ENCODE peak calls at places on chromosomes 13 and 19, in nine cellular contexts. T is pancreas; P is HCT116; Y is progenitor cell of endocrine pancreas; D is DND-41; H is RWPE1; V is astrocyte of the spinal cord; Q is IMR-90; K is CD4-positive, alpha-beta T cell. J is an unnamed sample.

GRCh38 chr19:53772943-53773342 is 51.2 kb downstream of the NLRP12 start:
- DNase-seq in T (peak), P (peak), Y (peak), D (peak), H (peak), V (peak), Q (peak), K (peak), J (peak)

GRCh38 chr13:94761407-94761806 is 49.1 kb upstream of the SOX21 start:
- DNase-seq in T (no peak), P (no peak), Y (no peak), D (no peak), H (no peak), V (no peak), Q (no peak), K (no peak), J (no peak)

GRCh38 chr13:45928843-45929242 is 77.3 kb upstream of the SIAH3 start:
- DNase-seq in T (no peak), P (no peak), Y (no peak), D (no peak), H (peak), V (no peak), Q (no peak), K (no peak), J (no peak)

GRCh38 chr13:80338781-80339577 is 1.9 kb downstream of the SPRY2 start:
- DNase-seq in T (peak), P (no peak), Y (peak), D (peak), H (peak), V (peak), Q (peak), K (no peak), J (peak)

GRCh38 chr13:100600915-100601314 is 12.3 kb upstream of the GGACT start:
- DNase-seq in T (peak), P (no peak), Y (no peak), D (no peak), H (no peak), V (no peak), Q (no peak), K (no peak), J (no peak)

GRCh38 chr19:19134687-19135158 is 3.6 kb downstream of the TMEM161A start:
- DNase-seq in T (peak), P (no peak), Y (peak), D (peak), H (no peak), V (no peak), Q (no peak), K (peak), J (peak)

GRCh38 chr13:112066624-112067004 is 335 bp upstream of the SOX1 start:
- DNase-seq in T (peak), P (no peak), Y (no peak), D (no peak), H (no peak), V (peak), Q (no peak), K (peak), J (peak)

GRCh38 chr13:39963612-39964011 is 308.1 kb downstream of the COG6 start:
- DNase-seq in T (no peak), P (no peak), Y (no peak), D (no peak), H (no peak), V (no peak), Q (no peak), K (no peak), J (peak)

GRCh38 chr13:101343128-101343787 is 73.0 kb downstream of the NALCN start:
- DNase-seq in T (no peak), P (no peak), Y (no peak), D (no peak), H (no peak), V (no peak), Q (peak), K (no peak), J (no peak)

GRCh38 chr13:111650626-111651025 is 330.2 kb downstream of the TEX29 start:
- DNase-seq in T (no peak), P (no peak), Y (no peak), D (no peak), H (no peak), V (no peak), Q (no peak), K (no peak), J (no peak)

GRCh38 chr13:38173403-38173802 is 176.2 kb upstream of the UFM1 start:
- DNase-seq in T (no peak), P (no peak), Y (no peak), D (no peak), H (no peak), V (no peak), Q (no peak), K (no peak), J (no peak)

GRCh38 chr13:34258646-34259386 is 440.9 kb downstream of the RFC3 start:
- DNase-seq in T (no peak), P (no peak), Y (no peak), D (no peak), H (no peak), V (no peak), Q (no peak), K (no peak), J (no peak)

GRCh38 chr13:113139580-113139979 is 17.0 kb downstream of the F10 start:
- DNase-seq in T (no peak), P (no peak), Y (no peak), D (no peak), H (no peak), V (no peak), Q (no peak), K (no peak), J (no peak)

GRCh38 chr13:49326222-49326917 is 78.6 kb downstream of the CDADC1 start:
- DNase-seq in T (no peak), P (no peak), Y (no peak), D (no peak), H (no peak), V (no peak), Q (no peak), K (no peak), J (no peak)

GRCh38 chr19:34639491-34640085 is 37.4 kb downstream of the SCGB2B2 start:
- DNase-seq in T (peak), P (peak), Y (no peak), D (peak), H (peak), V (peak), Q (peak), K (peak), J (peak)

GRCh38 chr19:14473915-14474578 is 1.1 kb downstream of the PTGER1 start:
- DNase-seq in T (no peak), P (no peak), Y (no peak), D (no peak), H (no peak), V (no peak), Q (no peak), K (no peak), J (no peak)

GRCh38 chr13:91946498-91947070 is 548.2 kb downstream of the GPC5 start:
- DNase-seq in T (no peak), P (no peak), Y (no peak), D (no peak), H (peak), V (peak), Q (peak), K (no peak), J (no peak)

GRCh38 chr19:53195265-53195879 is 2.2 kb upstream of the ZNF665 start:
- DNase-seq in T (peak), P (peak), Y (peak), D (peak), H (peak), V (peak), Q (peak), K (peak), J (peak)

GRCh38 chr19:23098286-23098685 is 18.5 kb upstream of the ZNF730 start:
- DNase-seq in T (no peak), P (no peak), Y (no peak), D (no peak), H (no peak), V (no peak), Q (no peak), K (no peak), J (no peak)

GRCh38 chr13:35524192-35524591 is 47.7 kb upstream of the MAB21L1 start:
- DNase-seq in T (no peak), P (no peak), Y (no peak), D (no peak), H (no peak), V (no peak), Q (no peak), K (no peak), J (no peak)

GRCh38 chr19:48393559-48394330 is at the start of gene GRIN2D:
- DNase-seq in T (no peak), P (no peak), Y (no peak), D (peak), H (no peak), V (peak), Q (peak), K (no peak), J (peak)

GRCh38 chr13:42973581-42973980 is 18.5 kb downstream of the EPSTI1 start:
- DNase-seq in T (no peak), P (no peak), Y (no peak), D (no peak), H (no peak), V (no peak), Q (no peak), K (no peak), J (no peak)

GRCh38 chr13:42968906-42969305 is 23.1 kb downstream of the EPSTI1 start:
- DNase-seq in T (no peak), P (no peak), Y (peak), D (no peak), H (no peak), V (no peak), Q (no peak), K (no peak), J (no peak)

GRCh38 chr13:42971670-42972355 is 20.2 kb downstream of the EPSTI1 start:
- DNase-seq in T (no peak), P (no peak), Y (no peak), D (no peak), H (no peak), V (no peak), Q (peak), K (no peak), J (no peak)

GRCh38 chr13:42969558-42970172 is 22.4 kb downstream of the EPSTI1 start:
- DNase-seq in T (peak), P (peak), Y (peak), D (peak), H (peak), V (peak), Q (peak), K (peak), J (peak)

GRCh38 chr13:42970824-42971669 is 21.0 kb downstream of the EPSTI1 start:
- DNase-seq in T (no peak), P (peak), Y (no peak), D (peak), H (peak), V (peak), Q (peak), K (peak), J (peak)
- TF ChIP-seq CTCF in T (peak), P (peak), Y (peak), D (peak), H (peak), V (peak), Q (peak), K (peak), J (peak)

GRCh38 chr19:3505598-3506383 is at the start of gene FZR1:
- DNase-seq in T (peak), P (peak), Y (peak), D (peak), H (peak), V (peak), Q (peak), K (peak), J (peak)
- TF ChIP-seq CTCF in T (no peak), P (no peak), Y (no peak), D (peak), H (no peak), V (no peak), Q (no peak), K (no peak), J (no peak)

GRCh38 chr19:15584541-15585115 is 30.4 kb upstream of the CYP4F8 start:
- DNase-seq in T (peak), P (peak), Y (no peak), D (peak), H (peak), V (peak), Q (peak), K (peak), J (peak)
- TF ChIP-seq CTCF in T (peak), P (peak), Y (peak), D (peak), H (peak), V (peak), Q (peak), K (peak), J (peak)

DNA sequence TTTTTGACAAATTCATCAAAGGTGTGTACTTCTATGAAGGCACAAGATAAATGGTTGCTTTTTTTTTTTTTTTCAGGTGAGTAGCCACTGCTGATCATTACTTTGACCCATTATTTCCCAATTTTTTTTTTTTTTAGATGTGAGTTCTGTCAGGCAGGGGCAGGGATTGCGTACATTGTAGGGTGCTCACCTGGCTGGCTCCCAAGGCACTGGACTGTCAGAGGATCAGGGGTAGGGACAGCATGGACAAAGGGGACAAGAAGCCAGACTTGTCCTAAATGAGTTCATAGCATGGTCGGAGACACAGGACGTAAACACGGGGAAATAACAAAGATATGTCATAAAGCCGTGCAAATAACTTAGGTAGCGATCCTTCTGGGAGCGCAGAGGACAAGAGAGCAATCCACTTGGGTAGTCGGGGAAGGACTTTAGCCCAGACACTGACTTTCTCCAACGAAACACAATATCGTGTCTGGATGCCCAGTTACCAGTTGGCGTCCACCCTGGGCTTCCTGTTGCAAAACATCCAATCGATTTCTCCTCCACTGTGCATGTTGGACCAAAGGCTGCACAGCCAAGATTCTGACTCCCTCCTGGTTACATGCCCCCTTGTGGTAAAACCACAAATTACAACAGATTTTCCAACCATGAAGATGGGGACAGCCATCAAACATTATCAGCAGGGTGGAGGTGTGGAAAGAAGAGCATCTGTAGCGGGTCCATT is 27.5 kb upstream of the KATNAL1 start:
- DNase-seq in T (no peak), P (peak), Y (no peak), D (no peak), H (no peak), V (peak), Q (peak), K (no peak), J (peak)
- TF ChIP-seq CTCF in T (peak), P (peak), Y (peak), D (peak), H (no peak), V (peak), Q (peak), K (peak), J (peak)

DNA sequence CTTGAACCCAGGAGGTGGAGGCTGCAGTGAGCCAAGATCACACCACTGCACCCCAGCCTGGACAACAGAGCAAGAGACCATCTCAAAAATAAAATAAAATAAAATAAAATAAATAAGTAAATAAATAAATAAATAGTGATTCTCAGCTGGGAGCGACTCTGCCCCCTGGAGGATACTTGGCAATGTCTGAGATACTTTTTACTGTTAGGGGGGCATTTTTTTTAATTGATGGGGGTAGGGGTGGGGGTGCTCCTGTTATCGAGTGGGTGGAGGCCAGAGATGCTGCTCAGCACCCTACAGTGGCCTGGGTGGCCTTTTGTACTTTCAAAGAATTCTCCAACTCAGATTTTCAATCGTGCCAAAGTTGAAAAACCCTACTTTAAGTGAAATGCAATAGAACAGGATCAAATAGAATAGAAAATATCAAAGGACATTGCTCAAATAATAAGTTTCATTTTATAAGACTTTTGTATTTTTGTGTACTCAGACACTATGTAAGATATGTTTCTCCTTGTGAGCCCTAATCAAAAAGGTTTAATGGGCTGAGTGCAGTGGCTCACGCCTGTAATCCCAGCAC is 7.1 kb upstream of the CLPP start:
- DNase-seq in T (no peak), P (no peak), Y (no peak), D (no peak), H (no peak), V (no peak), Q (no peak), K (no peak), J (no peak)
- TF ChIP-seq CTCF in T (peak), P (peak), Y (peak), D (peak), H (peak), V (peak), Q (peak), K (no peak), J (peak)

GRCh38 chr13:96988441-96988840 is 5.8 kb downstream of the OXGR1 start:
- DNase-seq in T (no peak), P (no peak), Y (no peak), D (no peak), H (no peak), V (no peak), Q (no peak), K (no peak), J (no peak)

GRCh38 chr13:96982672-96983071 is 11.6 kb downstream of the OXGR1 start:
- DNase-seq in T (no peak), P (no peak), Y (no peak), D (no peak), H (no peak), V (peak), Q (no peak), K (no peak), J (no peak)

DNA sequence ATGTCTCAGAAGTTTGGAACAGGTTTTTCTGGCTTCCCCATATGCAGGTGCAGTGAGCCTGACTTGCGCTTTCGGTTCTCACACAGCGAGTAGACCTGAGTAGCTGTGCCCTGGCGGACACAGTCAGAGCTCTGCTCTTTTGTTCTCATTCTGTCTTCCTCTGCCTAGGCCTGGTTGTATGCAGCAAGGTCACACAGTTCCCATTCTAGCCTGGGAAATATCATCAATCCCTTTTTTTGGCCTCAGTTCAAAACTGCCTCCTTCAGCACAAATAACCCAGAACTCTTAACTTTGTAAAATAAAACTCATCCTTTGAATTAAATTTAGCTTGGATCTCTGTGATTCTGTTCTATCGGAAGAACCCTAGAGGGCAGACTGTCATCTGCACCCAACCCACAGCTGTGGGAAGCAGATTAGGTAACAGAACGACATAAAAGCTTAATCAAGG is 10.2 kb downstream of the OXGR1 start:
- DNase-seq in T (peak), P (no peak), Y (no peak), D (no peak), H (peak), V (no peak), Q (no peak), K (no peak), J (peak)
- TF ChIP-seq CTCF in T (peak), P (peak), Y (peak), D (no peak), H (no peak), V (no peak), Q (no peak), K (no peak), J (no peak)

DNA sequence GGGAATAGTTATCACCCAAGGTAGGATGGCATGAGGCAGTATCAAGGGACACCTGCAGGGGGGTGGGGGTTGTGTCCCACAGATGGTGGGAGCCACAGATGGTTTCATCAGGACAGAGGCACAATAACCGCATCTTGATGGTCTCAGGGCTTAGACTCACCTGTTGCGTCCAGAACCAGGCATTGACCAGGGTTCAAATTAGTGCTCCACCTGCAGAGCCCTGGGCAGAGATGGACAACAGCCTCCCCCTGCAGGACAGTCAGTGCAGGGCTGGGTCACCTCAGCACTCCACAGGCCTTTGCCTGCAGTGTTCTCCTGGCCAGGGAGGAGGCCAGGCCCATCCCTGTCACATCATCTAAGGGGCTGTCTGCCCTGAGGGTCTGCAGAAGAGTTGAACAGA is 14.5 kb upstream of the CEACAM1 start:
- DNase-seq in T (no peak), P (no peak), Y (no peak), D (no peak), H (no peak), V (no peak), Q (no peak), K (no peak), J (no peak)
- TF ChIP-seq CTCF in T (no peak), P (no peak), Y (no peak), D (no peak), H (no peak), V (no peak), Q (no peak), K (no peak), J (no peak)

DNA sequence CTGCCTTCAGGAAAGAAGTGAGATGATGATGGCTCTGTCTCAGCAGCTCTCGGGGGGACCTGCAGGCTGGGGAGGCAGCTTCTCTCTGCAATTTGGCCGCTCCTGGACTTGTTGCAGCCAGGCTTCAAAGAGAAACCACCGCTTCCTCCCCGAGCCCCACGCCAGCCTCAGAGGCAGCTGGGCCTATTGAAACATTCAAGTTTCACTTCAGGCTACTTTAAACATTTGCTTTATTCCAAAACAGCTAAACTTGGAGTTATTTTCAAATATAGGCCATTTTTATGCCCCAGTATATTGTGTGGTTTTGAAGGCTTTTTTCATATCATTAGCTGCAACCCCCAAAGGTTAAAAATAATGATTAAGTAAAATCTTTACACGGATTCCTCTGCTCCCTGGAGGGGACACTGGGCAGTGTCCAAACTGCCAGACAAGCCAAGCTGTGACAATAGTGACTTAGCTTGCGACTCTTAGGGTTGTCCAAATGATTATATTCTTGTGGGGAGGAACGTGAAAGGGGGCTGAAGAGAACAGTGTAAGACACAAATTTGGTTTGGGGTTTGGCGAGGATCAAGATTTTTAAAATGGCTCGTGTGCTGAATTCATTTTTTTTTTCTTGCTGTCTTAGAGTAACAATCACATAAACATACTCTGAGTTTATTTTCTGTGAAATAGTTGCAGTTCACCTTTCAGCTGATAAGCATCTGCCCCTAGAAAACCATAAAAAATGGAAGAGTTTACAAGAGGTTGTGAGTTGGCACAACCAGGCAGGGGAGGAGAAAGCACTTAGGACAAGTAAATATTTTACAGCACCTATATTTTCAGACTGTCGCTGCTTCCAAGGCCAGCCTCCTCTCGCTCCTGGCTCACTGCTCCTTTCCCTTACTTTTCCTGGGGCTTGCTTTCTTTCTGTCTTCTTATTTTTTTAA is 330.6 kb downstream of the DLEU7 start:
- DNase-seq in T (peak), P (no peak), Y (no peak), D (peak), H (no peak), V (peak), Q (peak), K (peak), J (peak)
- TF ChIP-seq CTCF in T (no peak), P (no peak), Y (no peak), D (no peak), H (no peak), V (peak), Q (no peak), K (no peak), J (no peak)

J was measured in activated CD8-positive, alpha-beta T cell treated with anti-CD3 and anti-CD28 coated beads for 36 hours.